ENCODE peak calls at places on chromosomes 7 and 10, in seven cellular contexts. C, P, U, B, O, V and S are unnamed samples.

GRCh38 chr7:148318838-148319237 is 271.7 kb upstream of the C7orf33 start:
- DNase-seq in C (no peak), V (no peak), P (no peak), O (no peak), B (no peak), U (no peak), S (no peak)

GRCh38 chr7:5596046-5596895 is 172.6 kb upstream of the TNRC18 start:
- DNase-seq in O (peak), V (peak), C (peak), P (peak), B (peak), U (peak), S (no peak)

GRCh38 chr10:86070278-86070677 is 296.3 kb downstream of the GRID1 start:
- DNase-seq in B (no peak), P (no peak), O (no peak), U (no peak), V (no peak), C (no peak), S (no peak)

GRCh38 chr7:133061357-133061756 is 20.5 kb downstream of the CHCHD3 start:
- DNase-seq in U (no peak), V (no peak), P (peak), O (peak), B (no peak), C (no peak), S (no peak)

GRCh38 chr7:42164946-42165345 is 72.1 kb downstream of the GLI3 start:
- DNase-seq in U (no peak), B (no peak), C (no peak), O (no peak), V (no peak), P (no peak), S (no peak)

GRCh38 chr7:149822353-149822943 is 15.7 kb upstream of the ZNF862 start:
- DNase-seq in U (no peak), P (peak), C (no peak), B (no peak), O (no peak), V (no peak), S (no peak)

GRCh38 chr7:103577059-103577458 is 131.1 kb upstream of the SLC26A5 start:
- DNase-seq in O (no peak), P (no peak), V (no peak), U (no peak), B (no peak), C (no peak), S (no peak)

GRCh38 chr7:12386237-12386839 is 17.3 kb downstream of the VWDE start:
- DNase-seq in V (no peak), C (no peak), B (no peak), U (no peak), P (no peak), O (no peak), S (no peak)

GRCh38 chr10:56622335-56622973 is 261.4 kb upstream of the ZWINT start:
- DNase-seq in O (no peak), C (no peak), B (no peak), U (no peak), V (no peak), P (no peak), S (no peak)

GRCh38 chr10:114207349-114207748 is 28.2 kb downstream of the TDRD1 start:
- DNase-seq in V (no peak), B (no peak), C (no peak), P (no peak), U (no peak), O (no peak), S (no peak)

GRCh38 chr7:70693690-70694356 is 438.1 kb upstream of the GALNT17 start:
- DNase-seq in P (peak), V (no peak), O (peak), U (no peak), B (peak), C (no peak), S (peak)

GRCh38 chr7:116525913-116526857 is 1.3 kb downstream of the CAV1 start:
- DNase-seq in B (peak), U (no peak), P (peak), V (peak), C (peak), O (peak), S (no peak)

GRCh38 chr7:116528008-116528789 is 3.4 kb downstream of the CAV1 start:
- DNase-seq in P (peak), V (peak), B (peak), U (no peak), C (peak), O (no peak), S (no peak)

GRCh38 chr7:116526897-116527296 is 2.1 kb downstream of the CAV1 start:
- DNase-seq in B (peak), U (no peak), P (no peak), V (no peak), O (no peak), C (no peak), S (no peak)

GRCh38 chr7:116529250-116529649 is 4.4 kb downstream of the CAV1 start:
- DNase-seq in O (no peak), P (no peak), V (no peak), B (no peak), U (no peak), C (no peak), S (no peak)

DNA sequence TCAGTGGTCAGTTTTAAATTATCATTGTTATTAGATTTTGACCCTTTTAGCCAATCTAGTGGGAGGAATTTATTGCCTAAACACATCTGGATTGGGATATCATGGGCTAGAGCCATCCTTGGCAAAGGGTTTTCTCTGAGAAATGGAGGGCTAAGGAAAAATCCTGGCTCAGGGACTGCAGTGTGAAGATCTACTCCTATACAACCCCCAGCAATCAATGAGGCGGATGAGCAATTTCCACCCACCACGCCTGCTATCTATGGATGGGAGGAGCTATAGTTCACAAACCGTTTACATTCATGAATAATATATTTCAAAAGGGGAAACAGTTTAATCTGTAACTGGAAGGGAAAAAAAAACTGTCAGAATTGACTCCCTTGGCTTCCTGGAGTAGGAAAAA is 2.7 kb downstream of the CAV1 start:
- DNase-seq in V (no peak), O (no peak), B (peak), U (no peak), P (no peak), C (no peak), S (no peak)
- H3K4me3 ChIP-seq in V (peak), O (no peak), B (peak), U (peak), P (peak), C (peak), S (no peak)

GRCh38 chr10:124285587-124286527 is 132.9 kb downstream of the OAT start:
- DNase-seq in C (no peak), O (no peak), V (no peak), P (peak), B (peak), U (no peak), S (no peak)

GRCh38 chr10:124288928-124289921 is 129.5 kb downstream of the OAT start:
- DNase-seq in C (no peak), U (no peak), P (no peak), V (no peak), O (no peak), B (no peak), S (no peak)

GRCh38 chr10:124287791-124288190 is 130.9 kb downstream of the OAT start:
- DNase-seq in U (no peak), O (no peak), B (no peak), P (no peak), C (no peak), V (no peak), S (no peak)

GRCh38 chr10:124287071-124287685 is 131.5 kb downstream of the OAT start:
- DNase-seq in U (no peak), P (peak), O (no peak), V (no peak), B (no peak), C (no peak), S (no peak)

DNA sequence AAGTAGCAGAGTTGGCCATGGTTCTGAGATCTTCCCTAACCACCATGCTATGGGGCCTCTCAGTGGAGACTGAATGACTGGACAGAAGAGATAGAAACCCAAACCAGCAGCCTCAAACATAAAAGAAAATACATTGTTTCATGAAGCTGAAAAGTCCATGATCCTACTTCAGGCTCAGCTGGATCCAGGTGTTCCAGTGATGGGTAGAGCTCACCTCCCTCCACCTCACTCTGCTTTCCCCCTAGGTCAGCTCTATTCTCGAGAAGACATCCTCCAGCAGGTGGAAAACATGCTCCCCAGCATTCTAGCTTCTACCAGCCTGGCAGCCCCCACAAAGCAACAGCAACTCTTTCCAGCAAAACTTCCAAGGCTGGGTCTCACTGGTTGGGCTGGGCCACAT is 132.1 kb downstream of the OAT start:
- DNase-seq in U (no peak), V (no peak), B (no peak), P (no peak), O (no peak), C (no peak), S (no peak)
- H3K4me3 ChIP-seq in U (no peak), V (no peak), B (no peak), P (no peak), O (no peak), C (no peak), S (no peak)

DNA sequence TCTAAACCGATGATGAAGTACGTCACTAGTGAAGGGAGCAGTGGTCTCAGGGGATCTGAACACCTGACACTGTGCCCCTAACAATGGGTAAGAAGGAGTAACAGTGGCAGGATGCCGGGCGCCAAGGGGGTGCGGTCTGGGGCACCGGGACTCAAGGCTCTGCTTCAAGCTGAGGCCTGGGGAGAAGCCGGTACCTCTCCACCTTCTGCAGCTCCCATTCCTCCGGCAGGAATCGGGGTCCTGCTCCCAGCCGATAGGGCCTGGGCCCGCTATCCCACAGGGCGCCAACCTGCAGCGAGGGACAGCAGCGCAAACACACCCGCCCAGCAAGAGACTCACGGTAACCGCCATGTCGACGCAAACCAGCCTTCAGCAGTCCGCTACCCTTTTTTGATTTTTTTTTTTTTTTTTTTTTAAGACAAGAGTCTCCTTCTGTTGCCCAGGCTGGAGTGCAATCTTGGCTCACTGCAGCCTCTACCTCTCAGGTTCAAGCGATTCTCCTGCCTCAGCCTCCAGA is 8.8 kb upstream of the CHST12 start:
- DNase-seq in U (no peak), P (no peak), V (no peak), O (no peak), C (no peak), B (no peak), S (no peak)
- H3K4me3 ChIP-seq in U (no peak), P (no peak), V (no peak), O (no peak), C (no peak), B (no peak), S (no peak)

GRCh38 chr10:3208481-3209406 is 36.2 kb upstream of the PITRM1 start:
- DNase-seq in O (no peak), B (no peak), V (no peak), P (no peak), U (no peak), C (no peak), S (no peak)
- H3K4me3 ChIP-seq in O (no peak), B (no peak), V (no peak), P (no peak), U (no peak), C (no peak), S (no peak)

GRCh38 chr10:43138757-43139241 is 554 bp downstream of the CSGALNACT2 start:
- DNase-seq in B (peak), V (no peak), P (no peak), O (no peak), U (no peak), C (peak), S (peak)
- H3K4me3 ChIP-seq in B (peak), V (peak), P (peak), O (peak), U (peak), C (peak), S (peak)

GRCh38 chr7:101936223-101936611 is 118.8 kb downstream of the CUX1 start:
- DNase-seq in C (no peak), P (no peak), O (no peak), B (no peak), V (no peak), U (no peak), S (no peak)
- H3K4me3 ChIP-seq in C (no peak), P (peak), O (no peak), B (peak), V (peak), U (no peak), S (no peak)

GRCh38 chr7:100583132-100584045 is 2.5 kb downstream of the LRCH4 start:
- DNase-seq in O (no peak), B (no peak), U (no peak), V (no peak), P (peak), C (peak), S (peak)
- H3K4me3 ChIP-seq in O (no peak), B (no peak), U (no peak), V (peak), P (peak), C (peak), S (peak)

DNA sequence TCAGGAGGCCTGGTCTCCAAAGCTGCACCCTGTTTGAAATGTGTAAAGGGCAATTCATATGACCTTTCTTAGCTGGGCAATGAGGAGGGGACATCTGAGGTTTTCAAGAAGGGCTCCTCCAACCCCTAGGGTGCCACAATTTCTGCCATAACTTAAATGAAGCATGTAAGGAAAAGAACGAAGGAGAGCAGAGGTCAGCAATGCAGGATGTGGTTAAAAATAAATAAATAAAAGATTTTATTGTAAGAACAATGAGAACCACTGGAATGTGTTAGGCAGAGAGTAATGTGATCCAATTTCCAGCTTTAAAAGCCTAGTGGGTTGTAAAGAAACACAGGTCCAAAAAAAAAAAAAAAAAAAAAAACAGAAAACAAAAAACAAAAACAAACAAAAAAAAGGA is 673.1 kb downstream of the TNS3 start:
- DNase-seq in V (peak), O (no peak), B (peak), P (no peak), U (no peak), C (peak), S (no peak)
- H3K4me3 ChIP-seq in V (no peak), O (no peak), B (peak), P (no peak), U (no peak), C (no peak), S (no peak)

GRCh38 chr10:30435068-30435422 is 1.1 kb downstream of the MAP3K8 start:
- DNase-seq in O (peak), B (peak), V (no peak), C (no peak), U (no peak), P (peak), S (no peak)
- H3K4me3 ChIP-seq in O (peak), B (peak), V (peak), C (peak), U (peak), P (peak), S (no peak)